ENCODE peak calls at places on chromosome 9, in six cellular contexts. H, J, E, P, V and F are unnamed samples.

GRCh38 chr9:89686134-89686533 is 81.3 kb downstream of the GADD45G start:
- DNase-seq in H (peak), J (no peak), E (no peak), P (peak), V (no peak), F (peak)

GRCh38 chr9:136808075-136808780 is 480 bp downstream of the RABL6 start:
- DNase-seq in H (peak), J (peak), E (peak), P (no peak), V (no peak), F (peak)

GRCh38 chr9:126474201-126474765 is 139.4 kb upstream of the LMX1B start:
- DNase-seq in H (no peak), J (no peak), E (no peak), P (no peak), V (no peak), F (no peak)

GRCh38 chr9:136769710-136770191 is 5.4 kb upstream of the LCN15 start:
- DNase-seq in H (no peak), J (no peak), E (peak), P (peak), V (no peak), F (no peak)

GRCh38 chr9:4833781-4834560 is 41.2 kb downstream of the RCL1 start:
- DNase-seq in H (no peak), J (no peak), E (no peak), P (no peak), V (no peak), F (no peak)

GRCh38 chr9:127035948-127036347 is 86.5 kb downstream of the ANGPTL2 start:
- DNase-seq in H (no peak), J (no peak), E (no peak), P (no peak), V (no peak), F (no peak)

GRCh38 chr9:133889498-133890301 is 102.4 kb downstream of the VAV2 start:
- DNase-seq in H (no peak), J (no peak), E (no peak), P (peak), V (no peak), F (no peak)

GRCh38 chr9:72586388-72587160 is 65.2 kb downstream of the TMC1 start:
- DNase-seq in H (no peak), J (no peak), E (no peak), P (no peak), V (no peak), F (no peak)

GRCh38 chr9:108290839-108291585 is 564.8 kb downstream of the ACTL7B start:
- DNase-seq in H (no peak), J (no peak), E (no peak), P (no peak), V (no peak), F (no peak)

GRCh38 chr9:16728128-16728505 is 142.4 kb downstream of the BNC2 start:
- DNase-seq in H (no peak), J (no peak), E (no peak), P (peak), V (no peak), F (no peak)

GRCh38 chr9:121890746-121891145 is 202.4 kb downstream of the TTLL11 start:
- DNase-seq in H (no peak), J (no peak), E (no peak), P (no peak), V (no peak), F (no peak)